ENCODE peak calls at places on chromosome 16, in nine cellular contexts. I is heart right ventricle, X is fibroblast of villous mesenchyme, J is astrocyte of the spinal cord, G is A549, P is astrocyte of the cerebellum, A is HCT116, U is hepatocyte, S is neural crest cell. Z is an unnamed sample.

GRCh38 chr16:10920726-10921427 is 21.4 kb downstream of the DEXI start:
- DNase-seq in I (no peak), P (no peak), S (no peak), U (no peak), X (no peak), G (no peak), A (no peak), J (no peak), Z (no peak)

GRCh38 chr16:89232107-89232506 is 14.6 kb downstream of the ZNF778 start:
- DNase-seq in A (no peak), S (no peak), P (no peak), J (no peak), X (no peak), G (no peak), U (no peak), I (no peak), Z (no peak)

GRCh38 chr16:23072084-23072599 is 77.1 kb downstream of the USP31 start:
- DNase-seq in A (no peak), X (peak), P (peak), I (peak), J (peak), G (peak), U (no peak), S (no peak), Z (no peak)

GRCh38 chr16:54633943-54634362 is 296.7 kb upstream of the IRX5 start:
- DNase-seq in G (peak), I (peak), S (peak), X (no peak), P (no peak), A (peak), U (no peak), J (peak), Z (peak)

GRCh38 chr16:27107185-27107592 is 40.5 kb downstream of the C16orf82 start:
- DNase-seq in P (no peak), X (peak), G (no peak), I (no peak), A (no peak), U (peak), S (no peak), J (no peak), Z (no peak)

GRCh38 chr16:85840395-85840794 is 40.9 kb downstream of the COX4I1 start:
- DNase-seq in G (no peak), J (no peak), I (no peak), X (no peak), U (no peak), A (no peak), P (no peak), S (no peak), Z (no peak)

GRCh38 chr16:70651524-70651923 is 5.2 kb downstream of the IL34 start:
- DNase-seq in S (no peak), X (no peak), A (no peak), I (no peak), U (no peak), G (no peak), J (no peak), P (no peak), Z (no peak)

GRCh38 chr16:15509593-15510520 is 75.5 kb downstream of the BMERB1 start:
- DNase-seq in G (no peak), U (no peak), J (peak), S (no peak), X (peak), A (no peak), I (no peak), P (peak), Z (no peak)

GRCh38 chr16:65702707-65703402 is 581.0 kb upstream of the CDH11 start:
- DNase-seq in S (no peak), G (no peak), A (no peak), J (no peak), I (no peak), X (no peak), P (no peak), U (no peak), Z (no peak)

GRCh38 chr16:29699324-29700219 is 20.6 kb downstream of the QPRT start:
- DNase-seq in G (no peak), I (no peak), P (no peak), X (no peak), U (no peak), A (no peak), S (no peak), J (no peak), Z (no peak)

GRCh38 chr16:70778901-70779309 is 22.1 kb downstream of the VAC14 start:
- DNase-seq in U (peak), I (peak), G (peak), J (peak), S (peak), P (peak), X (peak), A (peak), Z (peak)

GRCh38 chr16:19871721-19872120 is 12.9 kb downstream of the GPRC5B start:
- DNase-seq in I (no peak), G (no peak), J (no peak), A (no peak), S (no peak), U (no peak), X (no peak), P (no peak), Z (no peak)

GRCh38 chr16:77220427-77220826 is 21.2 kb downstream of the SYCE1L start:
- DNase-seq in G (no peak), A (no peak), U (no peak), X (no peak), S (no peak), P (no peak), J (no peak), I (no peak), Z (no peak)

GRCh38 chr16:78362736-78363135 is 263.3 kb downstream of the WWOX start:
- DNase-seq in G (no peak), X (peak), U (no peak), J (no peak), S (no peak), A (no peak), P (no peak), I (no peak), Z (no peak)

GRCh38 chr16:19105891-19106624 is 7.7 kb upstream of the ITPRIPL2 start:
- DNase-seq in A (no peak), J (no peak), U (no peak), P (no peak), S (no peak), G (no peak), I (no peak), X (no peak), Z (no peak)

DNA sequence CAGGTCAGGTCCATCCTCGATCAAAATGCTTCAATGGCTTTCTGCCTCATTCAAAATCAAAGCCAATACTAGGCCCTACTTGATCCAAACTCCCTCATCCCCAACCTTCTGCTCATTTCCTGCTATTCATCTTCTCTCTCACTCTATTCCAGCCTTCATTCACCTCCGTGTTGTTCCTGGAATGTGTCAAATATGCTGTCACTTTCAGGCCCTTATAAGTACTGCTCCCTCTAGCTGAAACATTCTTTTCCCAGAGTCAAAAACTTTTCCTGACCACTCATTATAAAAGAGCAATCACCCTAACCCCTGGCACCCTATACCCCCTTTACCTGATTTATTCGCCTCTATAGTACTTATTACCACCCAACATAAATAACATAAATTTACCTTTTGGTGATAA is 303.7 kb upstream of the PMFBP1 start:
- DNase-seq in S (no peak), U (no peak), I (no peak), X (no peak), A (no peak), P (no peak), G (no peak), J (no peak), Z (no peak)
- TF ChIP-seq CTCF in S (no peak), U (no peak), I (no peak), X (no peak), A (no peak), P (no peak), G (no peak), J (no peak), Z (no peak)

DNA sequence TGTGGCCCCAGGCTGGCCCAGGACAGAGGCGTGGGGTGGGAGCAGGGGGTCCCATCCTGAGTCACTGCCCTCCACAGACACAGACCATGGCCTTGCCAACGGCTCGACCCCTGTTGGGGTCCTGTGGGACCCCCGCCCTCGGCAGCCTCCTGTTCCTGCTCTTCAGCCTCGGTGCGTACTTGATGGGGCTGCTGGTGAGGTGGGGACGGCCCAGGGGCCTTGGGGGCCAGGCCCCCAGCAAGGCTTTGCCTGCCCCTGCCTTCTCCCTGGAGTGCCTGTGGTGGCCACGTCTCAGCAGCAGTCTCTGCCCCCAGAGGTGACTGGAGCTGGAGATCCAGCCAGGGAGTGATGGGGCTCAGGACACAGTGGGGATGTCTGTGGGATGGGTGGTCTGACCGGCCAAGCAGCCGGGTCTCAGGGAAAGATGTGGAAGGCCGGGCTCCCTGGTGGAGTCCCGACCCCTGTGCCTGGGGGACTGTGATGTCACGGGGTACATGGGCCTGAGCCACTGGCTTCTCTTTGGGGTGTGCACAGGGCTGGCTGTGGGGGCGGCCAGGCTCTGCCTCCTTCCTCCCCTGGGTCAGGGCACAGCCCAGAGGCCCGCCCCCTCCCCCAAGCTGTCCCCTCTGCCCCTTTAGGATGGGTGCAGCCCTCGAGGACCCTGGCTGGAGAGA is 2.2 kb downstream of the MSLN start:
- DNase-seq in I (no peak), S (no peak), X (no peak), G (no peak), U (no peak), P (no peak), J (no peak), A (no peak), Z (no peak)
- TF ChIP-seq CTCF in I (no peak), S (no peak), X (no peak), G (no peak), U (no peak), P (no peak), J (no peak), A (no peak), Z (no peak)

GRCh38 chr16:79599837-79600635 is 501 bp downstream of the MAF start:
- DNase-seq in U (peak), X (peak), J (peak), A (no peak), I (peak), S (peak), G (peak), P (no peak), Z (peak)

GRCh38 chr16:79599256-79599836 is 1.2 kb downstream of the MAF start:
- DNase-seq in S (peak), X (no peak), U (peak), J (no peak), G (peak), A (no peak), P (no peak), I (peak), Z (peak)

GRCh38 chr16:79597277-79597676 is 3.3 kb downstream of the MAF start:
- DNase-seq in S (no peak), A (no peak), P (no peak), X (no peak), G (no peak), J (no peak), U (no peak), I (no peak), Z (no peak)

GRCh38 chr16:79597775-79598174 is 2.8 kb downstream of the MAF start:
- DNase-seq in X (no peak), P (no peak), A (no peak), G (no peak), U (no peak), I (no peak), S (no peak), J (no peak), Z (no peak)

GRCh38 chr16:79598341-79599181 is 2.0 kb downstream of the MAF start:
- DNase-seq in U (peak), G (peak), X (peak), P (peak), J (peak), A (no peak), S (peak), I (peak), Z (peak)
- TF ChIP-seq CTCF in U (peak), G (no peak), X (no peak), P (peak), J (peak), A (no peak), S (peak), I (peak), Z (peak)

GRCh38 chr16:4760221-4760910 is 6.6 kb downstream of the ZNF500 start:
- DNase-seq in A (no peak), U (no peak), S (no peak), P (no peak), J (no peak), I (no peak), G (no peak), X (no peak), Z (no peak)
- TF ChIP-seq CTCF in A (no peak), U (no peak), S (no peak), P (no peak), J (no peak), I (no peak), G (no peak), X (no peak), Z (peak)

Z was measured in endothelial cell.